ENCODE peak calls at places on chromosome 6, in ten cellular contexts. G is suprapubic skin, X is esophagus squamous epithelium, N is IMR-90, U is right atrium auricular region, Y is GM23248, E is body of pancreas, O is Karpas-422, M is H9, C is mesendoderm. Q is an unnamed sample.

GRCh38 chr6:105765239-105765638 is 320.9 kb upstream of the PRDM1 start:
- DNase-seq in M (no peak), U (no peak), Y (no peak), C (no peak), X (no peak), O (no peak), E (no peak), N (no peak), G (no peak), Q (no peak)

GRCh38 chr6:163826668-163827067 is 412.1 kb downstream of the QKI start:
- DNase-seq in O (no peak), Y (no peak), G (no peak), U (no peak), N (no peak), C (no peak), E (no peak), X (no peak), M (no peak), Q (no peak)

GRCh38 chr6:163438940-163439335 is 24.4 kb downstream of the QKI start:
- DNase-seq in O (no peak), E (peak), N (no peak), Y (peak), M (no peak), G (peak), X (no peak), C (no peak), U (no peak), Q (no peak)

GRCh38 chr6:84639396-84639795 is 125.0 kb downstream of the TBX18 start:
- DNase-seq in M (no peak), G (no peak), X (no peak), E (no peak), O (no peak), N (no peak), Y (peak), U (no peak), C (no peak), Q (no peak)

GRCh38 chr6:139381216-139381615 is 6.8 kb upstream of the CITED2 start:
- DNase-seq in E (no peak), U (no peak), M (no peak), G (no peak), Y (no peak), N (peak), X (no peak), O (no peak), C (no peak), Q (no peak)

GRCh38 chr6:135983720-135984343 is 132.3 kb downstream of the PDE7B start:
- DNase-seq in E (no peak), Y (no peak), M (no peak), O (no peak), G (no peak), U (no peak), N (peak), X (no peak), C (no peak), Q (no peak)

GRCh38 chr6:116514103-116514502 is 2.7 kb downstream of the CALHM5 start:
- DNase-seq in E (no peak), O (no peak), C (no peak), Y (no peak), G (no peak), M (no peak), N (no peak), X (no peak), U (no peak), Q (no peak)

GRCh38 chr6:132161283-132161682 is 210.1 kb upstream of the CCN2 start:
- DNase-seq in E (no peak), C (peak), X (no peak), O (peak), G (no peak), N (peak), M (no peak), U (no peak), Y (peak), Q (no peak)

GRCh38 chr6:52622810-52623209 is 46.0 kb upstream of the TRAM2 start:
- DNase-seq in Y (no peak), M (no peak), C (no peak), G (no peak), U (no peak), E (no peak), N (no peak), X (no peak), O (peak), Q (no peak)

GRCh38 chr6:53718597-53719460 is 53.3 kb upstream of the KLHL31 start:
- DNase-seq in X (no peak), O (peak), N (peak), C (peak), Y (peak), G (no peak), U (no peak), M (no peak), E (peak), Q (peak)

GRCh38 chr6:74409447-74409846 is 713.4 kb downstream of the CD109 start:
- DNase-seq in U (no peak), C (peak), N (peak), Y (peak), M (no peak), E (no peak), X (no peak), O (peak), G (no peak), Q (peak)

GRCh38 chr6:36459483-36459882 is 16.7 kb downstream of the KCTD20 start:
- DNase-seq in Y (no peak), X (no peak), U (no peak), C (no peak), O (no peak), G (no peak), M (no peak), E (no peak), N (no peak), Q (no peak)

GRCh38 chr6:33318426-33319073 is 1.0 kb upstream of the ZBTB22 start:
- DNase-seq in G (no peak), C (no peak), N (no peak), X (no peak), M (no peak), O (no peak), Y (no peak), U (no peak), E (no peak), Q (no peak)
- H3K27ac ChIP-seq in G (peak), C (no peak), N (peak), X (peak), M (peak), O (peak), Y (peak), U (peak), E (peak), Q (peak)

GRCh38 chr6:110885526-110885925 is 10.9 kb downstream of the AMD1 start:
- DNase-seq in O (no peak), U (no peak), Y (no peak), X (no peak), M (no peak), N (no peak), C (no peak), E (no peak), G (no peak), Q (no peak)
- H3K27ac ChIP-seq in O (no peak), U (peak), Y (no peak), X (no peak), M (no peak), N (peak), C (no peak), E (no peak), G (no peak), Q (peak)

GRCh38 chr6:33771342-33772113 is 17.4 kb downstream of the LEMD2 start:
- DNase-seq in G (peak), N (peak), Y (peak), M (peak), X (no peak), U (peak), E (peak), C (peak), O (peak), Q (no peak)

GRCh38 chr6:33769248-33769821 is 19.6 kb downstream of the LEMD2 start:
- DNase-seq in U (no peak), N (no peak), O (no peak), C (no peak), M (no peak), X (no peak), Y (no peak), G (no peak), E (no peak), Q (no peak)

GRCh38 chr6:33770833-33771341 is 18.0 kb downstream of the LEMD2 start:
- DNase-seq in O (no peak), E (no peak), G (no peak), C (no peak), X (no peak), M (no peak), U (no peak), Y (no peak), N (no peak), Q (no peak)

GRCh38 chr6:33768644-33769120 is 20.2 kb downstream of the LEMD2 start:
- DNase-seq in U (peak), E (peak), C (peak), N (peak), Y (peak), O (peak), M (peak), G (peak), X (no peak), Q (no peak)

DNA sequence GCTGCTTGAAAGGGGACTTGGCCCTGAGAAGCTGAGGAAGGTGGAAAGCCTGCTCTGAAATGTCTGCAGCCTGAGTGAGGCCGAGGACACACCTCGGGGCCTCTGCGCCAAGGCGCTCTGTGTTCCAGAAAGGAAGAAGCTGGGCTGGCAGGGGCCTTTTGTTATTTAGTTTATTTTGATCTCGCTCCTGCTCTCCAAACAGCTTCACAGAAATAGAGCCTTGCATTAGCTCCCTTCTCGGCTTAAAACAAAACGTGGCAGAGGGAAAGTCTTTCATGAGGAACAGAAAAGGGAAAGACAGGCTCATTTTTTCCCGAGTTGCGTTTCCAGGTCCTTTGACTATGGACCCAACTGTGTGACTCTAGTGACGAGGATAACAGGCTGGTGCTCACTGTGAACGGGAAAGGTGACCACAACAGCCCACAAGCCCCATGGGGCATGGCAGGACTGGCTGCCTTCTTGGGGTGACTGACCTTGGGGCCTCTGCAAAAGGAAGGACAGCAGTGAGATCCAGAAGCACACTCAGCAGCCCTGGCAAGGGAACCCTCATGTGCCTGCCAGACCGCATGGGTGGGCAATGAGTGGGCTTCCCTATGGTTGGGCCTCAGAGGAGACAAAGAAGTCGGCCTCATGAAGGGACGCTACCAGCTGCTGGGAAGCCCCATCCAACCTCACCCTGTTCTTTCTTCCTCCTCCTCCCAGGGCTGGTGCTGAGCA is 18.7 kb downstream of the LEMD2 start:
- DNase-seq in O (no peak), X (no peak), G (no peak), N (no peak), E (no peak), U (no peak), C (no peak), Y (peak), M (no peak), Q (no peak)
- H3K27ac ChIP-seq in O (no peak), X (peak), G (peak), N (peak), E (no peak), U (no peak), C (peak), Y (peak), M (no peak), Q (no peak)

DNA sequence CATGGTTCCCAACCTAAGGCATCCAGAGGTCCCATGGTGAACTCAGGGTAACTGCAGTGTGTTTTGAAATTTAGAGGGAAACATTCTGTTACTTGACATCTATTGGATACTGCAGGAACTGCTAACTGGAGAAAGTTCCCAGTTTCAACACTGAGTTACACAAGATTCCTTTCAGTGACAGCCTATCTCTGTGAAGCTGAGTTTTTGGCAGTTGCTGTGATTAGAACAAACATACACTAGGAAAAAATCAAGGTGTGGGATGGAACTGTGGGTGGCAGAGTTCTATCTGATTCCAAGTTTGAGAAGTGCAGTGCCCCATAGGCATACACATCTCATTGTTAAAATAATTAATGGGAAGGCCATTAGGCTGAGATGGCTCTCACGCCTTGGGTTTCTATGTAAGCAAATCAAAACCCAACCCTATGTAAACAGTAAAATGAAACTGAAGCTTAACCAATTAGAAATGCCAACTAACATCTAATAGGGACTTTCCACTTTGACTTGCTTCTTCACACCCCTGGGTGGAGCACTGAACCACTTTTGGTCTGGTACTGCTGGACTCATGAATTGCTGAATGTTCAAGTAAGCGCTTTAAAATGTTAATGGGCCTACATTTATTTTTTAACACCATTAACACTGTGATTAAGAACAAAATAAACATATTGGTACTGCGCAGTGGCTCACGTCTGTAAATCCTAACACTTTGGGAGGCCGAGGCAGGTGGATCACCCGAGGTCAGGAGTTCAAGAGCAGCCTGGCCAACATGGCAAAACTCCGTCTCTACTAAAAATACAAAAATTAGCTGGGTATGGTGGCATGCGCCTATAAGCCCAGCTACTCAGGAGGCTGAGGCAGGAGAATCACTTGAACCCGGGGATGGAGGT is 55.2 kb upstream of the TBC1D7 start:
- DNase-seq in C (no peak), X (no peak), N (peak), G (no peak), M (no peak), Y (peak), E (peak), U (no peak), O (no peak), Q (peak)
- H3K27ac ChIP-seq in C (no peak), X (peak), N (no peak), G (no peak), M (no peak), Y (no peak), E (peak), U (no peak), O (no peak), Q (no peak)

GRCh38 chr6:15508363-15509330 is 154.2 kb downstream of the DTNBP1 start:
- DNase-seq in X (no peak), C (no peak), O (no peak), Y (no peak), N (peak), G (peak), E (no peak), U (no peak), M (no peak), Q (no peak)
- H3K27ac ChIP-seq in X (no peak), C (no peak), O (no peak), Y (no peak), N (no peak), G (no peak), E (no peak), U (no peak), M (no peak), Q (no peak)